ENCODE peak calls at places on chromosomes 11 and 22, in six cellular contexts. One of them, this sample, is unnamed.

GRCh38 chr11:61498767-61499341 is 9.7 kb upstream of the LRRC10B start:
- DNase-seq in suprapubic skin: no peak
- DNase-seq in Karpas-422: peak; percentile 86
- DNase-seq in A673: no peak
- DNase-seq in uterus: no peak
- DNase-seq in heart right ventricle: no peak
- DNase-seq in this sample: peak; percentile 48

GRCh38 chr11:110777765-110778164 is 65.5 kb upstream of the ARHGAP20 start:
- DNase-seq in suprapubic skin: no peak
- DNase-seq in Karpas-422: no peak
- DNase-seq in A673: peak; percentile 44
- DNase-seq in uterus: peak; percentile 18
- DNase-seq in heart right ventricle: no peak
- DNase-seq in this sample: no peak

GRCh38 chr11:74492974-74493815 is at the start of gene LIPT2:
- DNase-seq in suprapubic skin: peak; percentile 98
- DNase-seq in Karpas-422: peak; percentile 100
- DNase-seq in A673: peak; percentile 100
- DNase-seq in uterus: peak; percentile 96
- DNase-seq in heart right ventricle: peak; percentile 97
- DNase-seq in this sample: peak; percentile 99

GRCh38 chr11:12042215-12042676 is 33.8 kb upstream of the DKK3 start:
- DNase-seq in suprapubic skin: no peak
- DNase-seq in Karpas-422: no peak
- DNase-seq in A673: peak; percentile 59
- DNase-seq in uterus: no peak
- DNase-seq in heart right ventricle: no peak
- DNase-seq in this sample: no peak

GRCh38 chr11:2577071-2578005 is 122.5 kb downstream of the KCNQ1OT1 start:
- DNase-seq in suprapubic skin: peak; percentile 68
- DNase-seq in Karpas-422: no peak
- DNase-seq in A673: no peak
- DNase-seq in uterus: peak; percentile 10
- DNase-seq in heart right ventricle: peak; percentile 11
- DNase-seq in this sample: peak; percentile 74

GRCh38 chr11:13834463-13834862 is 128.1 kb upstream of the SPON1 start:
- DNase-seq in suprapubic skin: no peak
- DNase-seq in Karpas-422: peak; percentile 43
- DNase-seq in A673: peak; percentile 2
- DNase-seq in uterus: no peak
- DNase-seq in heart right ventricle: no peak
- DNase-seq in this sample: no peak

GRCh38 chr11:43327987-43328386 is 16.2 kb downstream of the API5 start:
- DNase-seq in suprapubic skin: no peak
- DNase-seq in Karpas-422: no peak
- DNase-seq in A673: peak; percentile 83
- DNase-seq in uterus: no peak
- DNase-seq in heart right ventricle: no peak
- DNase-seq in this sample: no peak

GRCh38 chr11:27395556-27396258 is 32.7 kb upstream of the CCDC34 start:
- DNase-seq in suprapubic skin: no peak
- DNase-seq in Karpas-422: no peak
- DNase-seq in A673: peak; percentile 31
- DNase-seq in uterus: no peak
- DNase-seq in heart right ventricle: no peak
- DNase-seq in this sample: no peak

GRCh38 chr11:121347805-121348204 is 55.2 kb downstream of the SC5D start:
- DNase-seq in suprapubic skin: no peak
- DNase-seq in Karpas-422: no peak
- DNase-seq in A673: no peak
- DNase-seq in uterus: no peak
- DNase-seq in heart right ventricle: no peak
- DNase-seq in this sample: no peak

GRCh38 chr11:120304526-120304925 is 20.6 kb upstream of the TLCD5 start:
- DNase-seq in suprapubic skin: no peak
- DNase-seq in Karpas-422: no peak
- DNase-seq in A673: no peak
- DNase-seq in uterus: no peak
- DNase-seq in heart right ventricle: no peak
- DNase-seq in this sample: no peak

GRCh38 chr11:64644348-64645242 is 53.6 kb downstream of the SLC22A12 start:
- DNase-seq in suprapubic skin: no peak
- DNase-seq in Karpas-422: peak; percentile 68
- DNase-seq in A673: no peak
- DNase-seq in uterus: no peak
- DNase-seq in heart right ventricle: no peak
- DNase-seq in this sample: no peak

GRCh38 chr22:42353883-42354727 is 78.1 kb downstream of the NFAM1 start:
- DNase-seq in suprapubic skin: no peak
- DNase-seq in Karpas-422: no peak
- DNase-seq in A673: peak; percentile 80
- DNase-seq in uterus: no peak
- DNase-seq in heart right ventricle: no peak
- DNase-seq in this sample: no peak
- H3K4me1 ChIP-seq in suprapubic skin: peaks cover 19% of the 10 kb centered on the region
- H3K4me1 ChIP-seq in Karpas-422: peaks cover 30% of the 10 kb centered on the region
- H3K4me1 ChIP-seq in A673: peaks cover 12% of the 10 kb centered on the region
- H3K4me1 ChIP-seq in uterus: no peaks in the 10 kb centered on the region
- H3K4me1 ChIP-seq in heart right ventricle: peaks cover 5% of the 10 kb centered on the region
- H3K4me1 ChIP-seq in this sample: no peaks in the 10 kb centered on the region

GRCh38 chr11:126997641-126998040 is 2.9 kb downstream of the KIRREL3 start:
- DNase-seq in suprapubic skin: no peak
- DNase-seq in Karpas-422: no peak
- DNase-seq in A673: no peak
- DNase-seq in uterus: no peak
- DNase-seq in heart right ventricle: no peak
- DNase-seq in this sample: no peak

GRCh38 chr11:127000991-127001390 is 421 bp upstream of the KIRREL3 start:
- DNase-seq in suprapubic skin: no peak
- DNase-seq in Karpas-422: no peak
- DNase-seq in A673: no peak
- DNase-seq in uterus: no peak
- DNase-seq in heart right ventricle: no peak
- DNase-seq in this sample: no peak

GRCh38 chr11:127002669-127003259 is 2.2 kb upstream of the KIRREL3 start:
- DNase-seq in suprapubic skin: no peak
- DNase-seq in Karpas-422: no peak
- DNase-seq in A673: no peak
- DNase-seq in uterus: no peak
- DNase-seq in heart right ventricle: no peak
- DNase-seq in this sample: no peak

GRCh38 chr11:126999366-126999765 is 1.2 kb downstream of the KIRREL3 start:
- DNase-seq in suprapubic skin: no peak
- DNase-seq in Karpas-422: no peak
- DNase-seq in A673: no peak
- DNase-seq in uterus: no peak
- DNase-seq in heart right ventricle: no peak
- DNase-seq in this sample: no peak

DNA sequence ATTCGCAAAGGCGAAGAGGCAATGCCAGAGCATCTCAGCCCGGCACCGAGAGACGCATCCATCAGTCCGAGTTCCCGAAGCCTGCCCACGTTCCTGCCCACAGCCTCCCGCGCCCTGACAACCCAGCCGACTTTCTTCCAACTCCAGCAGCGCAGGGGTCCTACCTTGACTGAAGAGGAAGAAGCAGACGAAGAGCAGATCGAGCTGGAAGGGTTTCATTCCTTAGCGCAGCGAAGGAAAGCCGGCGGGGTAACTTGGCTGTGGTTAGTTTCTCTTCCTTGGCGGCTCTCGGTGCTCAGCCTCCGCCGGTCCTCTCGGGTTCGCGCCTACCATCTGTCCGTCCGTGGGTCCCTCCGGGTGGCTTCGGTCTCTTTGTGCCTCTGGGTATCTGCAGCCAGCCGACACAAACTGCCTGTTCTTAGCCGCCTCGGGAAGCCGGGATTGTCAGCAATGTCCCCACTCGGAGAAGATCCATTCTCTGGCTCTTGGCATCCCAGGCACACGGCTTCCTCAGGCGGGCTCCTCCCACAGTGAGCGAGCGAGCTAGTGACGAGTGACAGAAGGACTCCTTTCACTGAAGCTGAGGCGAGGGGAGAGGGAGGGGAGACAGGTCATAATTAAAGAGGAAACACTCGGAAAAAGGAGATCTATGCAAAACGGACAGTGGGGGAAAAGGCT is at the start of gene KIRREL3:
- DNase-seq in suprapubic skin: no peak
- DNase-seq in Karpas-422: no peak
- DNase-seq in A673: peak; percentile 35
- DNase-seq in uterus: no peak
- DNase-seq in heart right ventricle: peak; percentile 17
- DNase-seq in this sample: no peak
- H3K27me3 ChIP-seq in suprapubic skin: peaks cover 90% of the 10 kb centered on the region
- H3K27me3 ChIP-seq in Karpas-422: no peaks in the 10 kb centered on the region
- H3K27me3 ChIP-seq in A673: peaks cover 95% of the 10 kb centered on the region
- H3K27me3 ChIP-seq in uterus: no peaks in the 10 kb centered on the region
- H3K27me3 ChIP-seq in heart right ventricle: peaks cover 98% of the 10 kb centered on the region
- H3K27me3 ChIP-seq in this sample: peaks cover 54% of the 10 kb centered on the region

GRCh38 chr11:112322173-112322813 is 61.6 kb upstream of the PLET1 start:
- DNase-seq in suprapubic skin: no peak
- DNase-seq in Karpas-422: no peak
- DNase-seq in A673: no peak
- DNase-seq in uterus: no peak
- DNase-seq in heart right ventricle: no peak
- DNase-seq in this sample: no peak
- H3K36me3 ChIP-seq in suprapubic skin: no peaks in the 10 kb centered on the region
- H3K36me3 ChIP-seq in Karpas-422: no peaks in the 10 kb centered on the region
- H3K36me3 ChIP-seq in A673: no peaks in the 10 kb centered on the region
- H3K36me3 ChIP-seq in uterus: no peaks in the 10 kb centered on the region
- H3K36me3 ChIP-seq in heart right ventricle: no peaks in the 10 kb centered on the region
- H3K36me3 ChIP-seq in this sample: no peaks in the 10 kb centered on the region

DNA sequence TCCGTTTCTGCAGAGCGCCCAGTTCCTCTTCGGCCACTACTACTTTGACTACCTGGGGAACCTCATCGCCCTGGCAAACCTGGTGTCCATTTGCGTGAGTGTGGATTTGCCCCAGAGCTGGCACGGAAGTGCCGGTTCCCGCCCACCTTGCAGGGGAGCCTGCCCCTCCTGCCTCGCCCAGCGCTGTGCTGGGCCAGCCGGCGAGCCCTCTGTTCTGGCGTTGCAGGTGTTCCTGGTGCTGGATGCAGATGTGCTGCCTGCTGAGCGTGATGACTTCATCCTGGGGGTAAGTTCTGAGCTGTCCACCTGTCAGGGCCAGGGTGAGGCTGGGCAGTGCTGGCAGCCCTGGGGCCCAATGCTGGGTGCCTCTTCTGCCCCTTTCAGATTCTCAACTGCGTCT is 29.8 kb downstream of the TPCN2 start:
- DNase-seq in suprapubic skin: no peak
- DNase-seq in Karpas-422: no peak
- DNase-seq in A673: no peak
- DNase-seq in uterus: no peak
- DNase-seq in heart right ventricle: no peak
- DNase-seq in this sample: no peak
- H3K4me1 ChIP-seq in suprapubic skin: peaks cover 16% of the 10 kb centered on the region
- H3K4me1 ChIP-seq in Karpas-422: no peaks in the 10 kb centered on the region
- H3K4me1 ChIP-seq in A673: no peaks in the 10 kb centered on the region
- H3K4me1 ChIP-seq in uterus: peaks cover 8% of the 10 kb centered on the region
- H3K4me1 ChIP-seq in heart right ventricle: peaks cover 15% of the 10 kb centered on the region
- H3K4me1 ChIP-seq in this sample: peaks cover 20% of the 10 kb centered on the region

DNA sequence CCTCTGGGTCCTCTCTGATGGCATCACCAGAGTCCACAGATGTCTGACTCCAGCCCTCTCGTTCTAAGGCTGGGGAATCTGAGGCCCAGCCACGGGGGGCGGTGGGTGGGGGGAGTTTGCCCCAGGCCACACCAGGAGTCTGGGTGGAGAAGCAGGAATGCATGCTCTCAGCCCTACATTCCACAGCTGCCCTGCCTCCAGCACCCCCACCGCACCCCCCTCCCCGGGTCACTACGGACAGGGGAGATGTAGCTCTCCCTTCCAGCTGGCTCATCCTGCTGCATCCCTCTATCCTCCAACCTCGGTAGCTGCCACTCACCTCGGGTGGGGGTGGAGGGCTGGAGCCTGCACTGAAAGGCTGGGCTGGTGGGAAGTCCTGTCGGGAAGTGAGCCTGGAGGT is 2.3 kb upstream of the PVALB start:
- DNase-seq in suprapubic skin: no peak
- DNase-seq in Karpas-422: no peak
- DNase-seq in A673: no peak
- DNase-seq in uterus: no peak
- DNase-seq in heart right ventricle: no peak
- DNase-seq in this sample: no peak
- H3K27me3 ChIP-seq in suprapubic skin: peaks cover 88% of the 10 kb centered on the region
- H3K27me3 ChIP-seq in Karpas-422: no peaks in the 10 kb centered on the region
- H3K27me3 ChIP-seq in A673: peaks cover 57% of the 10 kb centered on the region
- H3K27me3 ChIP-seq in uterus: peaks cover 8% of the 10 kb centered on the region
- H3K27me3 ChIP-seq in heart right ventricle: peaks cover 97% of the 10 kb centered on the region
- H3K27me3 ChIP-seq in this sample: peaks cover 66% of the 10 kb centered on the region

GRCh38 chr11:45967506-45967905 is 45.0 kb downstream of the LARGE2 start:
- DNase-seq in suprapubic skin: no peak
- DNase-seq in Karpas-422: no peak
- DNase-seq in A673: no peak
- DNase-seq in uterus: no peak
- DNase-seq in heart right ventricle: no peak
- DNase-seq in this sample: no peak
- H3K36me3 ChIP-seq in suprapubic skin: peaks cover 67% of the 10 kb centered on the region
- H3K36me3 ChIP-seq in Karpas-422: peaks cover 19% of the 10 kb centered on the region
- H3K36me3 ChIP-seq in A673: peaks cover 41% of the 10 kb centered on the region
- H3K36me3 ChIP-seq in uterus: no peaks in the 10 kb centered on the region
- H3K36me3 ChIP-seq in heart right ventricle: peaks cover 92% of the 10 kb centered on the region
- H3K36me3 ChIP-seq in this sample: peaks cover 90% of the 10 kb centered on the region